ENCODE peak calls at places on chromosomes 16 and 17, in ten cellular contexts. Z, U, P, T, I, B, L, R, D and F are unnamed samples.

GRCh38 chr17:32327911-32328310 is 14.1 kb downstream of the C17orf75 start:
- DNase-seq in L (no peak), B (peak), R (no peak), Z (no peak), P (no peak), I (no peak), T (no peak), U (no peak), D (no peak), F (no peak)

GRCh38 chr17:3795758-3796102 is 5.3 kb downstream of the ITGAE start:
- DNase-seq in R (no peak), U (no peak), B (no peak), Z (no peak), I (no peak), L (no peak), T (no peak), P (no peak), D (no peak), F (no peak)

GRCh38 chr16:11788914-11789313 is 8.1 kb downstream of the ZC3H7A start:
- DNase-seq in R (no peak), B (no peak), L (no peak), Z (no peak), P (no peak), T (no peak), I (no peak), U (no peak), D (no peak), F (no peak)

GRCh38 chr17:45971698-45972141 is 27.3 kb upstream of the STH start:
- DNase-seq in I (no peak), B (no peak), D (no peak), P (no peak), T (no peak), L (no peak), Z (no peak), R (no peak), U (no peak), F (no peak)

GRCh38 chr17:73508057-73508930 is 136.0 kb downstream of the SDK2 start:
- DNase-seq in R (no peak), P (no peak), U (no peak), T (no peak), B (no peak), Z (no peak), L (no peak), I (no peak), D (no peak), F (no peak)

GRCh38 chr16:80065565-80065964 is 465.0 kb upstream of the MAF start:
- DNase-seq in I (no peak), R (no peak), T (no peak), L (no peak), U (no peak), B (no peak), Z (no peak), P (no peak), D (no peak), F (no peak)

GRCh38 chr17:41178341-41178740 is 320 bp upstream of the KRTAP4-2 start:
- DNase-seq in L (peak), Z (no peak), D (no peak), P (peak), R (no peak), T (no peak), B (no peak), I (no peak), U (no peak), F (no peak)

GRCh38 chr16:57893217-57893558 is 77.7 kb downstream of the CNGB1 start:
- DNase-seq in L (no peak), Z (no peak), P (peak), D (no peak), T (no peak), R (no peak), B (no peak), U (no peak), I (no peak), F (no peak)

GRCh38 chr16:85221081-85221809 is 109.0 kb upstream of the CIBAR2 start:
- DNase-seq in L (no peak), D (no peak), I (peak), B (no peak), U (no peak), P (no peak), R (no peak), T (no peak), Z (no peak), F (no peak)

GRCh38 chr17:43905985-43906852 is 1.1 kb downstream of the MPP2 start:
- DNase-seq in L (peak), B (peak), I (peak), Z (peak), U (no peak), P (peak), D (no peak), T (no peak), R (peak), F (no peak)

GRCh38 chr16:87331241-87331801 is 14.1 kb upstream of the C16orf95 start:
- DNase-seq in T (no peak), I (no peak), B (no peak), U (no peak), D (no peak), R (no peak), L (no peak), Z (no peak), P (no peak), F (no peak)